ENCODE peak calls at places on chromosomes 11 and 22, in nine cellular contexts. N is neural progenitor cell, B is right lobe of liver, R is lower leg skin, K is OCI-LY7, Y is glutamatergic neuron, E is cardiac muscle cell, D is Peyer's patch, M is Calu3. J is an unnamed sample.

GRCh38 chr11:369336-370018 is at the start of gene B4GALNT4:
- DNase-seq in N (peak), B (no peak), R (no peak), K (no peak), Y (peak), E (peak), D (no peak), M (no peak), J (no peak)

GRCh38 chr11:109130910-109131309 is 291.1 kb upstream of the C11orf87 start:
- DNase-seq in N (no peak), B (no peak), R (no peak), K (no peak), Y (no peak), E (no peak), D (no peak), M (no peak), J (no peak)

GRCh38 chr11:76048763-76049162 is 157.5 kb downstream of the WNT11 start:
- DNase-seq in N (peak), B (no peak), R (no peak), K (peak), Y (peak), E (no peak), D (peak), M (no peak), J (no peak)

GRCh38 chr11:74322667-74323066 is 11.2 kb upstream of the P4HA3 start:
- DNase-seq in N (no peak), B (no peak), R (peak), K (no peak), Y (no peak), E (peak), D (no peak), M (no peak), J (no peak)

GRCh38 chr11:112249871-112250590 is 10.6 kb downstream of the PLET1 start:
- DNase-seq in N (no peak), B (no peak), R (no peak), K (no peak), Y (no peak), E (peak), D (no peak), M (no peak), J (no peak)

GRCh38 chr11:118048472-118049370 is 28.2 kb upstream of the TMPRSS4 start:
- DNase-seq in N (no peak), B (no peak), R (no peak), K (no peak), Y (no peak), E (no peak), D (no peak), M (no peak), J (no peak)

GRCh38 chr11:131687291-131688055 is 317.1 kb downstream of the NTM start:
- DNase-seq in N (no peak), B (no peak), R (no peak), K (no peak), Y (no peak), E (no peak), D (no peak), M (no peak), J (no peak)

GRCh38 chr11:130782361-130783221 is 133.7 kb downstream of the SNX19 start:
- DNase-seq in N (peak), B (no peak), R (no peak), K (no peak), Y (no peak), E (peak), D (no peak), M (no peak), J (no peak)

GRCh38 chr11:1359556-1359955 is 30.2 kb upstream of the BRSK2 start:
- DNase-seq in N (no peak), B (no peak), R (no peak), K (no peak), Y (no peak), E (no peak), D (no peak), M (no peak), J (no peak)

GRCh38 chr11:76673164-76674142 is 2.9 kb upstream of the LRRC32 start:
- DNase-seq in N (no peak), B (no peak), R (no peak), K (peak), Y (no peak), E (no peak), D (no peak), M (no peak), J (no peak)

GRCh38 chr11:8333431-8334401 is 70.0 kb upstream of the LMO1 start:
- DNase-seq in N (peak), B (no peak), R (no peak), K (no peak), Y (no peak), E (no peak), D (no peak), M (peak), J (no peak)

GRCh38 chr22:31199187-31199586 is 12.9 kb upstream of the LIMK2 start:
- DNase-seq in N (no peak), B (no peak), R (no peak), K (no peak), Y (no peak), E (no peak), D (no peak), M (no peak), J (no peak)

GRCh38 chr11:68839953-68840641 is 1.6 kb downstream of the CPT1A start:
- DNase-seq in N (peak), B (no peak), R (no peak), K (peak), Y (no peak), E (peak), D (peak), M (no peak), J (no peak)

GRCh38 chr22:25551396-25551795 is 13.1 kb upstream of the GRK3 start:
- DNase-seq in N (no peak), B (no peak), R (no peak), K (no peak), Y (no peak), E (peak), D (no peak), M (no peak), J (no peak)

GRCh38 chr11:119572481-119573424 is 149.8 kb upstream of the THY1 start:
- DNase-seq in N (no peak), B (no peak), R (no peak), K (no peak), Y (no peak), E (no peak), D (no peak), M (no peak), J (no peak)
- TF ChIP-seq CTCF in N (peak), B (no peak), R (no peak), K (no peak), Y (no peak), E (peak), D (no peak), M (no peak), J (peak)

DNA sequence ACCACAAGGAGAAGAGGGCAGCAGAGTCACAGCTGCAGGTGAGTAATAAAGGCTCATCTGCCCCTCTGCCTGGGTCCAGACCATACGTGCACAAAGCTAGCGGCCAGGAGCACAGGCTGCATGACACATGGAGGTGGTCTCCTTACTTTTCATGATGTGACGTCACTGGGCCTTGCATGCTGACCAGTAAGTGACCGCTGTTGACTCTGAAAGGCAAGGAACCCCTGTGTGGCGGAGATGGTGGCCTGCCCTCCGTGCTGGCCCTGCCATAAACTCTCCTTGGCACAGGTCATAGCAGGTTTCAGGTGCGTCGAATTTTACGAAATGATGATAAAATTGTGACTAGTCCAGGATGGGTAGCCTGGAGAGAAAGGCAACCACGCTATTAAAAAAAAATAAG is 7.6 kb upstream of the PARVG start:
- DNase-seq in N (no peak), B (no peak), R (no peak), K (no peak), Y (no peak), E (no peak), D (no peak), M (no peak), J (no peak)
- TF ChIP-seq CTCF in N (no peak), B (no peak), R (no peak), K (no peak), Y (no peak), E (no peak), D (no peak), M (no peak), J (no peak)

GRCh38 chr11:44936527-44936926 is 14.2 kb downstream of the TP53I11 start:
- DNase-seq in N (peak), B (peak), R (peak), K (peak), Y (peak), E (peak), D (peak), M (peak), J (peak)
- TF ChIP-seq CTCF in N (peak), B (peak), R (peak), K (peak), Y (peak), E (peak), D (peak), M (peak), J (peak)

GRCh38 chr11:104893876-104894275 is 4.4 kb downstream of the CASP12 start:
- DNase-seq in N (no peak), B (no peak), R (no peak), K (no peak), Y (no peak), E (no peak), D (no peak), M (no peak), J (no peak)

GRCh38 chr11:104895619-104896018 is 2.6 kb downstream of the CASP12 start:
- DNase-seq in N (no peak), B (no peak), R (no peak), K (no peak), Y (no peak), E (no peak), D (no peak), M (no peak), J (no peak)

GRCh38 chr11:104898685-104899013 is 389 bp upstream of the CASP12 start:
- DNase-seq in N (no peak), B (no peak), R (no peak), K (no peak), Y (no peak), E (peak), D (no peak), M (no peak), J (no peak)

GRCh38 chr11:104897891-104898684 is at the start of gene CASP12:
- DNase-seq in N (no peak), B (no peak), R (no peak), K (no peak), Y (no peak), E (peak), D (no peak), M (no peak), J (no peak)

GRCh38 chr11:104899226-104899625 is 966 bp upstream of the CASP12 start:
- DNase-seq in N (peak), B (no peak), R (no peak), K (no peak), Y (no peak), E (no peak), D (no peak), M (no peak), J (no peak)
- TF ChIP-seq CTCF in N (no peak), B (no peak), R (no peak), K (no peak), Y (no peak), E (no peak), D (no peak), M (no peak), J (no peak)

GRCh38 chr22:45318168-45318557 is 8.4 kb downstream of the FAM118A start:
- DNase-seq in N (peak), B (peak), R (peak), K (peak), Y (no peak), E (peak), D (peak), M (peak), J (no peak)

GRCh38 chr22:45316796-45317526 is 7.2 kb downstream of the FAM118A start:
- DNase-seq in N (no peak), B (no peak), R (no peak), K (no peak), Y (no peak), E (no peak), D (no peak), M (no peak), J (no peak)

GRCh38 chr22:45319319-45319675 is 9.6 kb downstream of the FAM118A start:
- DNase-seq in N (peak), B (no peak), R (no peak), K (no peak), Y (no peak), E (peak), D (no peak), M (no peak), J (no peak)

GRCh38 chr22:45318558-45319318 is 9.0 kb downstream of the FAM118A start:
- DNase-seq in N (peak), B (no peak), R (no peak), K (peak), Y (no peak), E (peak), D (no peak), M (no peak), J (no peak)

DNA sequence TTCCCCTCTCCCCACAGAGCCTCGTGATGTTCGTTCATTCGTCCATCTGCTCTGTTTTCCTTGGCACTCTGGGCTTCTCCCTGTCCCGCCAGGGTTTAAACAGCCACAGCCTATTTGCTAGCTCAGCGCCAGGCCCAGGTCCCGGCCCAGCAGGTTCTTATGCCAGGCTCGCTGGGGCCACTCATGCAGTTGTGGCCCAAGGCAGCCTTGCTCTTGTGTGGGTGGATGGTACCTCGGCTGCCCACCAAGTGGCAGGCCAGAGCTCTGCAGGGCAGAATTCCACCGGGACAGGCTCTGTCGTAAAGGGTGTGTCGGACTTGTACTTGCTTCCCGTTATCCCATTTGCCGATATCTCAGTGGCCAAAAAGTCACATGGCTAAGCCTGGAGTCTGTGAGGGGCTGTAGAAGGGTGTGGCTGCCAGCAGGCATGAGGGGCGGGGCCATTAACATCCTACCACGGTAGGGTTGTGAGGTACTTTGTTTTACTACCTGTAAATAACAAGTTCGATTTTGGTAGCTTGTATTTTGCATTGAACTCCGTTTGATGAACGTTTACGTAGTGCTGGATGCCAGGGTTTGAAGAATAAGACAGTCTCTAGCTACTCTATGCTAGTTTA is 7.9 kb downstream of the FAM118A start:
- DNase-seq in N (peak), B (no peak), R (peak), K (no peak), Y (peak), E (peak), D (no peak), M (peak), J (no peak)
- TF ChIP-seq CTCF in N (peak), B (no peak), R (no peak), K (no peak), Y (no peak), E (peak), D (peak), M (peak), J (no peak)